ENCODE peak calls at places on chromosomes 16 and 17, in five cellular contexts. One of them, this sample, is unnamed.

GRCh38 chr16:78900039-78900811 is 700.3 kb downstream of the MAF start:
- DNase-seq in NCI-H460: no peak
- DNase-seq in naive thymus-derived CD8-positive, alpha-beta T cell: no peak
- DNase-seq in naive B cell: no peak
- DNase-seq in ecto neural progenitor cell: no peak
- DNase-seq in this sample: no peak

GRCh38 chr16:84650062-84650991 is 2.0 kb downstream of the KLHL36 start:
- DNase-seq in NCI-H460: no peak
- DNase-seq in naive thymus-derived CD8-positive, alpha-beta T cell: no peak
- DNase-seq in naive B cell: no peak
- DNase-seq in ecto neural progenitor cell: no peak
- DNase-seq in this sample: no peak

GRCh38 chr17:37614391-37614790 is 5.2 kb upstream of the SYNRG start:
- DNase-seq in NCI-H460: no peak
- DNase-seq in naive thymus-derived CD8-positive, alpha-beta T cell: no peak
- DNase-seq in naive B cell: no peak
- DNase-seq in ecto neural progenitor cell: no peak
- DNase-seq in this sample: no peak

GRCh38 chr16:67284699-67285646 is 5.6 kb downstream of the PLEKHG4 start:
- DNase-seq in NCI-H460: peak
- DNase-seq in naive thymus-derived CD8-positive, alpha-beta T cell: no peak
- DNase-seq in naive B cell: no peak
- DNase-seq in ecto neural progenitor cell: peak
- DNase-seq in this sample: no peak

GRCh38 chr17:13544755-13545154 is 57.0 kb downstream of the HS3ST3A1 start:
- DNase-seq in NCI-H460: no peak
- DNase-seq in naive thymus-derived CD8-positive, alpha-beta T cell: no peak
- DNase-seq in naive B cell: no peak
- DNase-seq in ecto neural progenitor cell: no peak
- DNase-seq in this sample: no peak

GRCh38 chr17:28997811-28998210 is 8.0 kb downstream of the SEZ6 start:
- DNase-seq in NCI-H460: no peak
- DNase-seq in naive thymus-derived CD8-positive, alpha-beta T cell: no peak
- DNase-seq in naive B cell: no peak
- DNase-seq in ecto neural progenitor cell: no peak
- DNase-seq in this sample: no peak

GRCh38 chr17:64978138-64978537 is 58.9 kb upstream of the LRRC37A3 start:
- DNase-seq in NCI-H460: no peak
- DNase-seq in naive thymus-derived CD8-positive, alpha-beta T cell: no peak
- DNase-seq in naive B cell: no peak
- DNase-seq in ecto neural progenitor cell: peak
- DNase-seq in this sample: no peak

GRCh38 chr16:88611220-88611821 is 27.1 kb upstream of the IL17C start:
- DNase-seq in NCI-H460: no peak
- DNase-seq in naive thymus-derived CD8-positive, alpha-beta T cell: no peak
- DNase-seq in naive B cell: no peak
- DNase-seq in ecto neural progenitor cell: no peak
- DNase-seq in this sample: no peak

GRCh38 chr17:80487511-80487910 is 11.1 kb upstream of the NPTX1 start:
- DNase-seq in NCI-H460: no peak
- DNase-seq in naive thymus-derived CD8-positive, alpha-beta T cell: no peak
- DNase-seq in naive B cell: no peak
- DNase-seq in ecto neural progenitor cell: no peak
- DNase-seq in this sample: no peak

GRCh38 chr17:19534562-19535149 is 1.0 kb downstream of the SLC47A1 start:
- DNase-seq in NCI-H460: no peak
- DNase-seq in naive thymus-derived CD8-positive, alpha-beta T cell: no peak
- DNase-seq in naive B cell: no peak
- DNase-seq in ecto neural progenitor cell: no peak
- DNase-seq in this sample: no peak

GRCh38 chr17:61144876-61145564 is 254.6 kb upstream of the TBX2 start:
- DNase-seq in NCI-H460: no peak
- DNase-seq in naive thymus-derived CD8-positive, alpha-beta T cell: no peak
- DNase-seq in naive B cell: peak
- DNase-seq in ecto neural progenitor cell: no peak
- DNase-seq in this sample: no peak

GRCh38 chr17:64025732-64026294 is 5.4 kb upstream of the ICAM2 start:
- DNase-seq in NCI-H460: peak
- DNase-seq in naive thymus-derived CD8-positive, alpha-beta T cell: peak
- DNase-seq in naive B cell: peak
- DNase-seq in ecto neural progenitor cell: peak
- DNase-seq in this sample: peak

GRCh38 chr17:11239379-11239970 is 1.5 kb upstream of the SHISA6 start:
- DNase-seq in NCI-H460: no peak
- DNase-seq in naive thymus-derived CD8-positive, alpha-beta T cell: no peak
- DNase-seq in naive B cell: no peak
- DNase-seq in ecto neural progenitor cell: no peak
- DNase-seq in this sample: no peak

This sample was measured in CD4-positive, CD25-positive, alpha-beta regulatory T cell.